ENCODE peak calls at places on chromosomes 7 and 10, in ten cellular contexts. Z is Calu3, O is Peyer's patch, Q is body of pancreas, X is dorsolateral prefrontal cortex, H is fibroblast of pulmonary artery, M is GM06990, E is cardiac muscle cell, W is uterus, D is PC-9. L is an unnamed sample.

GRCh38 chr10:107548301-107548700 is 383.8 kb upstream of the SORCS1 start:
- DNase-seq in D (no peak), H (peak), E (no peak), X (no peak), W (no peak), Z (no peak), O (no peak), Q (no peak), M (no peak), L (no peak)

GRCh38 chr10:46052791-46053375 is 6.8 kb upstream of the MSMB start:
- DNase-seq in M (no peak), D (no peak), O (no peak), X (no peak), Q (no peak), E (no peak), Z (no peak), H (no peak), W (no peak), L (no peak)

GRCh38 chr10:45452743-45453452 is 78.9 kb downstream of the ALOX5 start:
- DNase-seq in H (no peak), Z (no peak), D (no peak), M (no peak), E (peak), W (no peak), X (no peak), Q (peak), O (no peak), L (no peak)

GRCh38 chr7:102253973-102254370 is 32.7 kb upstream of the SH2B2 start:
- DNase-seq in X (no peak), Q (no peak), W (no peak), M (no peak), H (no peak), Z (no peak), O (no peak), D (no peak), E (no peak), L (no peak)

GRCh38 chr7:124764847-124765400 is 668 bp downstream of the GPR37 start:
- DNase-seq in H (no peak), Q (peak), O (peak), Z (peak), M (peak), D (no peak), E (peak), X (no peak), W (no peak), L (no peak)

GRCh38 chr7:131924857-131925256 is 368.4 kb upstream of the PODXL start:
- DNase-seq in M (no peak), Q (no peak), D (no peak), X (no peak), Z (no peak), W (no peak), H (no peak), O (no peak), E (no peak), L (no peak)

GRCh38 chr10:45463244-45464116 is 89.5 kb downstream of the ALOX5 start:
- DNase-seq in E (no peak), M (no peak), D (no peak), Z (no peak), H (no peak), W (no peak), X (no peak), Q (no peak), O (no peak), L (no peak)

GRCh38 chr7:140898794-140899548 is 25.8 kb downstream of the BRAF start:
- DNase-seq in E (no peak), O (no peak), W (no peak), X (no peak), M (no peak), Z (no peak), H (peak), Q (no peak), D (peak), L (no peak)

GRCh38 chr10:101848408-101848807 is 4.8 kb upstream of the KCNIP2 start:
- DNase-seq in X (no peak), Q (no peak), M (no peak), E (no peak), D (no peak), W (no peak), Z (no peak), H (peak), O (peak), L (no peak)

DNA sequence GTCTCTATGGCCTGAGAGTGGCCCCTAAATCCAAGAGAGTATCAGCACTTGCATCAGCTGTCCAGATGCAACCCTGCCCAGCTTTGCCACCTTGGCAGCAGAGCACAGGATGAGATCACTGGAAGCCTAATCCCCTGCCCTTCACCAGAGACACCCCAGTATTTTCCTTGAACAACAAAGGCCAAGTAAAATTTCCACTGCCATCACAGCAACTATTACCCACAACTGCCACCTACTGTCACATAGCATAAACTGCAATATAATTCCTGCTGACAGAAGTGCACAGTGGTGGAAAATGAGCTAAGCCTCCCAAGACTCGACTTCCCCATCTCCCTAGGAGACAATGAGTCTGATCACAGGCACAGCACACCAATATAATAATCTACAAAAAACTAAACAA is 462.8 kb upstream of the ZWINT start:
- DNase-seq in Q (no peak), X (no peak), H (no peak), D (no peak), E (no peak), O (no peak), Z (peak), W (no peak), M (peak), L (no peak)
- TF ChIP-seq CTCF in Q (peak), X (peak), H (no peak), D (peak), E (no peak), O (no peak), Z (peak), W (no peak), M (peak), L (no peak)

GRCh38 chr10:7589748-7590147 is 77.0 kb downstream of the ITIH5 start:
- DNase-seq in W (no peak), Z (no peak), M (no peak), X (no peak), H (no peak), D (no peak), Q (no peak), E (no peak), O (no peak), L (no peak)
- TF ChIP-seq CTCF in W (no peak), Z (no peak), M (no peak), X (no peak), H (no peak), D (no peak), Q (no peak), E (no peak), O (no peak), L (no peak)

GRCh38 chr7:151310578-151310977 is 31.0 kb upstream of the NUB1 start:
- DNase-seq in E (peak), Q (no peak), H (peak), O (no peak), M (no peak), W (no peak), Z (peak), D (peak), X (no peak), L (no peak)
- TF ChIP-seq CTCF in E (peak), Q (peak), H (peak), O (peak), M (peak), W (peak), Z (no peak), D (peak), X (no peak), L (peak)

GRCh38 chr10:14413583-14413982 is 82.9 kb upstream of the FRMD4A start:
- DNase-seq in M (no peak), X (no peak), W (no peak), E (no peak), Z (no peak), H (no peak), D (no peak), O (no peak), Q (no peak), L (no peak)
- TF ChIP-seq CTCF in M (no peak), X (no peak), W (no peak), E (no peak), Z (no peak), H (no peak), D (no peak), O (no peak), Q (no peak), L (no peak)

GRCh38 chr10:33335800-33336605 is 1.5 kb upstream of the NRP1 start:
- DNase-seq in E (peak), Z (peak), H (peak), M (no peak), W (peak), D (peak), Q (peak), O (peak), X (no peak), L (peak)
- TF ChIP-seq CTCF in E (peak), Z (no peak), H (no peak), M (no peak), W (no peak), D (no peak), Q (peak), O (no peak), X (no peak), L (no peak)